ENCODE peak calls at places on chromosomes 12 and 14, in nine cellular contexts. N is lower leg skin; I is ecto neural progenitor cell; C is naive thymus-derived CD4-positive, alpha-beta T cell; M is Right ventricle myocardium inferior; F is T follicular helper cell; U is activated naive CD8-positive, alpha-beta T cell treated with anti-CD3 and anti-CD28 coated beads, Interleukin-2, amount 50 U/mL, for 24 hours; H is LoVo; Q is RWPE1. L is an unnamed sample.

GRCh38 chr12:6949063-6949594 is 2.0 kb upstream of the PTPN6 start:
- DNase-seq in N (no peak), I (no peak), C (no peak), M (peak), F (no peak), U (peak), H (no peak), Q (no peak), L (no peak)

GRCh38 chr12:34350092-34351041 is 328.1 kb downstream of the ALG10 start:
- DNase-seq in N (no peak), I (no peak), C (no peak), M (no peak), F (no peak), U (no peak), H (no peak), Q (no peak), L (no peak)

GRCh38 chr14:50806241-50806933 is 24.6 kb downstream of the NIN start:
- DNase-seq in N (no peak), I (no peak), C (no peak), M (no peak), F (no peak), U (no peak), H (no peak), Q (no peak), L (no peak)

GRCh38 chr12:42590324-42590934 is 883 bp upstream of the PRICKLE1 start:
- DNase-seq in N (peak), I (peak), C (no peak), M (peak), F (no peak), U (peak), H (no peak), Q (no peak), L (peak)

GRCh38 chr14:50964683-50965390 is 20.6 kb upstream of the PYGL start:
- DNase-seq in N (no peak), I (no peak), C (no peak), M (no peak), F (no peak), U (no peak), H (no peak), Q (peak), L (no peak)

GRCh38 chr14:40204441-40205175 is 772.4 kb upstream of the FBXO33 start:
- DNase-seq in N (no peak), I (no peak), C (no peak), M (peak), F (no peak), U (no peak), H (no peak), Q (no peak), L (no peak)

GRCh38 chr14:94114589-94115067 is 4.1 kb downstream of the IFI27 start:
- DNase-seq in N (no peak), I (peak), C (no peak), M (no peak), F (no peak), U (no peak), H (no peak), Q (no peak), L (no peak)

GRCh38 chr12:34363050-34363673 is 340.9 kb downstream of the ALG10 start:
- DNase-seq in N (no peak), I (no peak), C (no peak), M (no peak), F (no peak), U (no peak), H (no peak), Q (peak), L (peak)

L was measured in SW480.